ENCODE peak calls at places on chromosomes 6 and 20, in five cellular contexts. I, L, Q, X and O are unnamed samples.

GRCh38 chr6:167103041-167103816 is 19.7 kb upstream of the CCR6 start:
- DNase-seq in X (no peak), Q (no peak), I (peak), L (no peak), O (no peak)

GRCh38 chr6:99241905-99242534 is 107.5 kb downstream of the FAXC start:
- DNase-seq in Q (no peak), I (peak), X (peak), L (peak), O (no peak)

GRCh38 chr6:132726608-132726975 is 12.7 kb upstream of the VNN1 start:
- DNase-seq in I (no peak), L (no peak), Q (no peak), X (no peak), O (no peak)

GRCh38 chr6:617485-618100 is 39.3 kb downstream of the HUS1B start:
- DNase-seq in I (no peak), X (no peak), Q (no peak), L (no peak), O (no peak)

GRCh38 chr20:44133424-44133823 is 53.6 kb downstream of the JPH2 start:
- DNase-seq in L (no peak), I (no peak), Q (no peak), X (no peak), O (no peak)

GRCh38 chr6:157779705-157780604 is 43.1 kb upstream of the SNX9 start:
- DNase-seq in X (no peak), I (no peak), L (peak), Q (no peak), O (no peak)

GRCh38 chr6:105212587-105212986 is 32.8 kb upstream of the POPDC3 start:
- DNase-seq in L (no peak), X (no peak), Q (no peak), I (peak), O (no peak)

GRCh38 chr6:169935348-169935718 is 183.9 kb downstream of the ERMARD start:
- DNase-seq in Q (no peak), X (no peak), L (no peak), I (peak), O (no peak)

GRCh38 chr6:154792761-154793160 is 59.5 kb downstream of the SCAF8 start:
- DNase-seq in L (no peak), X (no peak), I (no peak), Q (no peak), O (no peak)

GRCh38 chr20:25148181-25148981 is 47.1 kb upstream of the ENTPD6 start:
- DNase-seq in Q (peak), I (no peak), L (peak), X (peak), O (peak)

GRCh38 chr6:11700118-11700718 is 78.4 kb downstream of the ADTRP start:
- DNase-seq in Q (no peak), X (no peak), L (peak), I (no peak), O (no peak)

GRCh38 chr6:8006208-8006607 is 58.0 kb downstream of the BLOC1S5 start:
- DNase-seq in I (peak), L (peak), X (no peak), Q (no peak), O (no peak)

GRCh38 chr20:24453917-24454316 is 15.5 kb upstream of the SYNDIG1 start:
- DNase-seq in Q (no peak), L (no peak), X (no peak), I (no peak), O (no peak)

GRCh38 chr6:64006246-64006645 is 370.6 kb downstream of the PHF3 start:
- DNase-seq in X (no peak), I (no peak), Q (no peak), L (no peak), O (no peak)

GRCh38 chr20:53003420-53003819 is 31.3 kb downstream of the TSHZ2 start:
- DNase-seq in Q (no peak), I (no peak), L (peak), X (no peak), O (no peak)

GRCh38 chr6:108168501-108168979 is 2.7 kb downstream of the NR2E1 start:
- DNase-seq in I (peak), L (peak), X (peak), Q (no peak), O (peak)
- TF ChIP-seq CTCF in I (peak), L (peak), X (peak), Q (peak), O (no peak)

GRCh38 chr20:19073584-19074198 is 138.8 kb upstream of the SLC24A3 start:
- DNase-seq in X (no peak), Q (no peak), I (no peak), L (no peak), O (no peak)
- TF ChIP-seq CTCF in X (no peak), Q (peak), I (peak), L (no peak), O (no peak)

GRCh38 chr6:119067091-119067490 is 11.4 kb downstream of the FAM184A start:
- DNase-seq in L (no peak), Q (no peak), I (no peak), X (no peak), O (no peak)

GRCh38 chr6:119066426-119067001 is 11.9 kb downstream of the FAM184A start:
- DNase-seq in L (no peak), I (no peak), Q (no peak), X (no peak), O (no peak)

GRCh38 chr6:119061215-119061614 is 17.2 kb downstream of the FAM184A start:
- DNase-seq in X (no peak), Q (no peak), I (no peak), L (no peak), O (no peak)

GRCh38 chr6:119060255-119060907 is 18.1 kb downstream of the FAM184A start:
- DNase-seq in X (no peak), L (no peak), Q (no peak), I (no peak), O (no peak)

DNA sequence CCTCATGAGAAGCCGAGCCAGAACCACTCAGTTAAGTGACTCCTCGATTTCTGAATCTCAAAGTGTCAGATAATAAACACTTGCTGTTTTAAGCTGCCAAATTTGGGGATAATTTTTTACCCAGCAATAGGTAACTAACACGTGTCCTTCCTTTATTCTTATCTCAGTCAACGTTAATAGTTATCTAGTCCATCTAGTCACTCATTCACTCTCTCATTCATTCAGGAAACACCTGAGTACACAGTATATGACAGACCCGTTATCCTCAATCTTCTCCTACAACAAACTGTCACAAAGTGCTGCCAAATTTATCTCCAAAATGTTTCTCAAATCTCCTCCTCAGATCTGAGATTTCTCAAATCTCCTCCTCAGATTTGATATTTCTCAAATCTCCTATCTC is 13.1 kb downstream of the FAM184A start:
- DNase-seq in Q (no peak), I (no peak), L (no peak), X (no peak), O (no peak)
- TF ChIP-seq CTCF in Q (no peak), I (no peak), L (no peak), X (no peak), O (no peak)

GRCh38 chr6:34858681-34859080 is 29.2 kb downstream of the TAF11 start:
- DNase-seq in X (no peak), Q (no peak), L (peak), I (no peak), O (no peak)
- TF ChIP-seq CTCF in X (no peak), Q (no peak), L (no peak), I (no peak), O (no peak)

DNA sequence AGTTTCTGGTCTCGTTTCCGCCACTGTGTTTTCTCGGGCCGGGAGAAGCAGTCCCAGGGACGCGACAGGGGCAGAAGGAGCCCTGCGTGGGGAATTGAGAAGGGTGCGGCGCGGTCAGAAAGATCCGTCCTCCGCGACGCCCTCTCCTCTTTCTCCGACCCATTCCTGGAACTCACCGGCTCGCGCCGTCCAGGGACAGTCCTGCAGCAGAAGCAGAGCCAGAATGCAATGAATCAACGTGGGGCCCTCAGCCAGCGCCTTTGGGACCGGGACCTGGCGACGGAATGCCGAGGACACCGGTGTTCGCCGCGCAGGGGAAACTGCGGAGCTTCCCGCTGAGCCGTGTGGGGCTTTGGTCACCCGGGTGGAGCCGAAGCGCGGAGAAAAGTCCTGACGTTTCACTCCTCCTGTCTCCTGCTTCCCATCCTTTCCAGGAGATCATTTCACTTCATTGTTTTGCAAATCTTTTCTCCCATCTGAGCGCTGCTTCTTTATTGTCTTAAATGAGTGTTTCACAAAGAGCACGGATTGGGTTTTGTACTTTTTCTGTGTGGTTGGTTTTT is 26.4 kb downstream of the ULBP1 start:
- DNase-seq in X (no peak), I (no peak), L (no peak), Q (no peak), O (no peak)
- TF ChIP-seq CTCF in X (no peak), I (no peak), L (no peak), Q (no peak), O (no peak)

GRCh38 chr6:125114248-125114858 is 39.2 kb upstream of the TPD52L1 start:
- DNase-seq in L (peak), X (peak), I (peak), Q (no peak), O (no peak)
- TF ChIP-seq CTCF in L (peak), X (peak), I (peak), Q (peak), O (peak)

DNA sequence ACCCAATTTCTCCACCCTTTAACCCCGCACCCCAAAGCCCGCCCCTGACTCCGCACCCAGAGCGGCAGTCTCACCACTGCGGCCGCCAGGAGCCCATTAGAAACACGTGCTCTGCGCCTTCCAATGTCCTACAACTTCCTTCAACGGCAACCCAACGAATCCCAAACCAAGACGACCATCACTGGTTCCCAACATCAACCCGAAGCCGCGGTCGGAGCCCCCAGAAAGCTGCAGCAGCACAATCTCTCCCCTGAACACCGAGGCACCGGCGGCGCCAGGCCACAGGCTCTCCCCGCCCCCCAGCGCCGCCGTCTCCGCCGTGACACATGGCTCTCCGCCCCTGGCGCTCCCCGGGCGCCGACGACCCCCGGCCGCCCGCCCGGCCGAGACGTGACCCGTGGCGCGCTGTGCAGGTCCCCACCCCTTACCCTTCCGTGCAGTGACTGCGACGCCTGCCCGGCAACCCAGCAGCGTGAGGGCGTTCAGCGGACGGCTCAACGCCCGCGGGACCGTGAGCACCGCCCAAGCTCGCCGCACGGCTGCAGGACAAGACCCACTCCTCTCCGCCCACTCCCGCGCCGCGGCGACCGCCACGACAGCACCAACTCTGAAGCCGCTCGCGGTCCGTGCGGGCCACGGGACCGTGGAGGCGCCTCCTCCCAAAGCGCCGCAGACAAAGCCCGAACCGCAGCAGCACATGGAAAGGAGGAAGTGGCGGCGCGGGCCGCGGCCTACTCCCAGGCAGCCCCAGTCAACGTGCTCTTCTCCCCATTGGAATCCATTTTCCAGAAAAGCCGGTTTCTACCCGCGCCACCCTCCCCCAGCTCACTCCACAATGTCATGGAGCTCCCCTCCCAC is 541 bp downstream of the SYNCRIP start:
- DNase-seq in L (peak), Q (peak), X (peak), I (peak), O (peak)
- TF ChIP-seq CTCF in L (no peak), Q (peak), X (no peak), I (no peak), O (no peak)

DNA sequence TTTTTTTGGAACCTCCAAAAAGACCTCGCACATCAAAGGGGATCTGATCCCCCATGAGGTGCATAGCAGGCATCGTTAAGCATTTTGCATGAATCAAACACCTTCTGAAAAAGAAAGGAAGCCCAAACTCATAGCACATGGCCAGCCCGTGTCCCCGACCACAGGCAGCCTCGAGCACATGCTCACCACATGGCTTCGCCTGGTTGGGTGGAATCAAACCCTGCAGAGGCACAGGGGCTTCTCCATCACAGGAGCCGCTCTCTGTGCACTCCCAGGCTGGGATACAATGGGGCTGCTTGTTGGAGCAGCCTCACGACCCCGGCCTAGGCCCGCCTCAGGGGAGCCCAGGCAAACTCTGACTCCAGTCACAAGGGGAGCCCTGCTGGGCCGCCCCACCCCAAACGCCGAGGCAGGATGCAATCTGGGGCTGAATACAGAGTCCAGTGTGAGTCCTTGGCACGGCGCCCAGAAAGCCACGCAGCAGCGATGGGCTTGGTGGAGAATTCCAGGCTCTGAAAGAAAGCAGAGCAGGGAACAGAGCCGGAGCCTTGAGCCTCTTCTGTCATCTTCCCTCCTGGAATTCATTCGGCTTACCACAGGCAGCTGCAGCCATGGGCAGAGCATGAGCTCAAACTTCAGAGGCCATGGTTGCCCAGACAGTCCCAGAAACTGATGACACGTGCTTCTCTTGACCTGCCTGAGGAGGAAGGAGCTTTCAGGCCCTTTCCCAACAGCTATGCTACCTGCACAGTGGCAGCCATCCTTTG is 441.2 kb upstream of the JARID2 start:
- DNase-seq in I (no peak), Q (peak), X (peak), L (peak), O (peak)
- TF ChIP-seq CTCF in I (no peak), Q (peak), X (no peak), L (no peak), O (no peak)

GRCh38 chr20:20465259-20465658 is 97.4 kb downstream of the INSM1 start:
- DNase-seq in L (peak), Q (no peak), X (no peak), I (no peak), O (no peak)
- TF ChIP-seq CTCF in L (peak), Q (no peak), X (no peak), I (no peak), O (no peak)